ENCODE peak calls at places on chromosome 7, in nine cellular contexts. Y, X, A, T, V, W, B, G and Z are unnamed samples. For H3K4me1, the result is how much of the 10 kb centered on the place peaks cover.

GRCh38 chr7:69256634-69257081 is 341.6 kb upstream of the AUTS2 start:
- DNase-seq in G (no peak), W (no peak), Y (peak), V (peak), T (no peak), X (no peak), B (peak), A (no peak), Z (peak)

GRCh38 chr7:33428415-33428814 is 299.1 kb downstream of the BBS9 start:
- DNase-seq in X (no peak), W (no peak), Y (no peak), G (no peak), T (no peak), V (no peak), B (no peak), A (no peak), Z (no peak)

GRCh38 chr7:152674860-152675760 is 831 bp downstream of the XRCC2 start:
- DNase-seq in A (peak), X (peak), V (no peak), W (peak), B (no peak), G (peak), T (no peak), Y (no peak), Z (no peak)

GRCh38 chr7:12719141-12719919 is 31.9 kb downstream of the ARL4A start:
- DNase-seq in G (peak), X (no peak), V (no peak), B (no peak), A (no peak), W (no peak), T (no peak), Y (peak), Z (no peak)

GRCh38 chr7:121012170-121012874 is 23.8 kb downstream of the CPED1 start:
- DNase-seq in Y (no peak), A (no peak), G (no peak), V (no peak), B (no peak), X (no peak), T (no peak), W (no peak), Z (no peak)

GRCh38 chr7:43625453-43625852 is 42.5 kb downstream of the STK17A start:
- DNase-seq in T (no peak), G (no peak), V (no peak), A (no peak), B (no peak), X (no peak), Y (no peak), W (no peak), Z (no peak)

GRCh38 chr7:5695037-5695708 is 86.3 kb downstream of the RNF216 start:
- DNase-seq in V (no peak), B (no peak), T (no peak), A (no peak), G (no peak), X (no peak), W (no peak), Y (peak), Z (no peak)

GRCh38 chr7:73799282-73800141 is 29.4 kb upstream of the CLDN3 start:
- DNase-seq in A (no peak), B (peak), G (no peak), W (no peak), Y (no peak), X (no peak), T (no peak), V (no peak), Z (no peak)

GRCh38 chr7:4739528-4739992 is 35.9 kb upstream of the AP5Z1 start:
- DNase-seq in V (no peak), X (no peak), W (peak), G (peak), B (no peak), A (peak), T (no peak), Y (peak), Z (no peak)

GRCh38 chr7:159086301-159086925 is 58.3 kb downstream of the VIPR2 start:
- DNase-seq in W (no peak), Y (no peak), T (no peak), B (peak), A (no peak), G (no peak), X (no peak), V (no peak), Z (no peak)

GRCh38 chr7:154353385-154353784 is 301.2 kb downstream of the DPP6 start:
- DNase-seq in V (no peak), B (no peak), Y (no peak), W (peak), X (no peak), G (no peak), T (no peak), A (peak), Z (no peak)

GRCh38 chr7:4944939-4945338 is 14.0 kb downstream of the MMD2 start:
- DNase-seq in G (no peak), W (no peak), A (no peak), B (no peak), T (no peak), Y (no peak), V (no peak), X (no peak), Z (no peak)

GRCh38 chr7:40966693-40967092 is 736.2 kb downstream of the INHBA start:
- DNase-seq in G (no peak), A (no peak), Y (no peak), X (no peak), B (no peak), W (no peak), V (no peak), T (no peak), Z (no peak)

GRCh38 chr7:1850976-1851571 is 181.0 kb downstream of the ELFN1 start:
- DNase-seq in W (no peak), G (no peak), B (no peak), T (no peak), A (peak), X (no peak), Y (no peak), V (no peak), Z (peak)
- H3K4me1 ChIP-seq in W (under half), G (under half), B (under half), T (under half), A (under half), X (under half), Y (under half), V (under half), Z (under half)

DNA sequence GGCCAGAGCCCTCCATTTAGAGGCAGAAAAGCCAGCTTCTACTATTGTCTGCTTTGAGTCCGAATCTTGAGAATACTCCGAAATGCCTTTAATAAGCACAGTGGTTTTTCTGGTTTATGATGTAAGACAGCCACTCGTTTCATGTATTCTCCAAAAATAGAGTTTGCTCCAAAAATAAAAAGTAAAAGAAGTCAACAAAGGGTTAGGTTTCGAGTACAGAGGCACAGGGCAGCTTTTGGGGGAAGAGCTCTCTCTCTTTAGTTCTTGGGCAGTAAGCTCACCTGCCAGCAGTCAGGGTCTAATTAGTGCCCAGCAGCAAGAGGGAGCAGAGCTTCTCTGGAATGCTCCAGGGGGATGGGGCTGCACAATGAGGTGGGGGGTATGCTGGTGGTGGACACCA is 20.2 kb downstream of the CREB3L2 start:
- DNase-seq in T (no peak), W (peak), G (no peak), V (no peak), X (no peak), Y (no peak), B (no peak), A (no peak), Z (no peak)
- H3K4me3 ChIP-seq in T (no peak), W (no peak), G (no peak), V (no peak), X (no peak), Y (no peak), B (no peak), A (no peak), Z (no peak)

DNA sequence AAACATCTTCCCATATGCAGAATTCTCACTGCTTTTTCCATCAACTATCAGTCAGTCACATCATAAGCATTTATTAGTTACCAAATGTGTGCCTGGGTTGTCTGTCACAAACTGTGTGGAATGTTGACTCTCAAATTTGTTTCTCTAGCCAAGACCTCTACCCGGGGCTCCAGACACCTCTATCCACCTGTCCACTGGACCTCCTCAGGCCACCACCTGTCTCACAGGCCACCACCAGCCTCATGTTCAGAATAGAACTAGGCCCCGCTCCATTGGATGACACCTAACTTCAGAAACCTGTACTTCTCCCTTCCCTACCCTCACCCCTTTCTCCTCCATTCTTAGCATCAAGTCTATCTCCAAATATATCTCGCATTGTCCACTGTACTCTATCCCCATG is 176.9 kb downstream of the CHN2 start:
- DNase-seq in Y (no peak), B (no peak), A (no peak), G (no peak), V (no peak), T (no peak), X (no peak), W (no peak), Z (no peak)
- H3K4me1 ChIP-seq in Y (under half), B (under half), A (under half), G (under half), V (under half), T (under half), X (under half), W (under half), Z (under half)

GRCh38 chr7:32058017-32058416 is 12.2 kb downstream of the PDE1C start:
- DNase-seq in Y (no peak), G (no peak), A (no peak), W (no peak), V (no peak), T (no peak), B (no peak), X (no peak), Z (no peak)

GRCh38 chr7:32062150-32062549 is 8.1 kb downstream of the PDE1C start:
- DNase-seq in W (peak), V (no peak), Y (peak), T (peak), A (peak), G (peak), B (peak), X (peak), Z (peak)

GRCh38 chr7:32061346-32061745 is 8.9 kb downstream of the PDE1C start:
- DNase-seq in Y (no peak), W (no peak), B (no peak), X (no peak), A (no peak), G (no peak), V (no peak), T (no peak), Z (no peak)

GRCh38 chr7:32056767-32057166 is 13.4 kb downstream of the PDE1C start:
- DNase-seq in A (no peak), W (no peak), V (no peak), B (no peak), G (no peak), Y (no peak), X (no peak), T (no peak), Z (no peak)

DNA sequence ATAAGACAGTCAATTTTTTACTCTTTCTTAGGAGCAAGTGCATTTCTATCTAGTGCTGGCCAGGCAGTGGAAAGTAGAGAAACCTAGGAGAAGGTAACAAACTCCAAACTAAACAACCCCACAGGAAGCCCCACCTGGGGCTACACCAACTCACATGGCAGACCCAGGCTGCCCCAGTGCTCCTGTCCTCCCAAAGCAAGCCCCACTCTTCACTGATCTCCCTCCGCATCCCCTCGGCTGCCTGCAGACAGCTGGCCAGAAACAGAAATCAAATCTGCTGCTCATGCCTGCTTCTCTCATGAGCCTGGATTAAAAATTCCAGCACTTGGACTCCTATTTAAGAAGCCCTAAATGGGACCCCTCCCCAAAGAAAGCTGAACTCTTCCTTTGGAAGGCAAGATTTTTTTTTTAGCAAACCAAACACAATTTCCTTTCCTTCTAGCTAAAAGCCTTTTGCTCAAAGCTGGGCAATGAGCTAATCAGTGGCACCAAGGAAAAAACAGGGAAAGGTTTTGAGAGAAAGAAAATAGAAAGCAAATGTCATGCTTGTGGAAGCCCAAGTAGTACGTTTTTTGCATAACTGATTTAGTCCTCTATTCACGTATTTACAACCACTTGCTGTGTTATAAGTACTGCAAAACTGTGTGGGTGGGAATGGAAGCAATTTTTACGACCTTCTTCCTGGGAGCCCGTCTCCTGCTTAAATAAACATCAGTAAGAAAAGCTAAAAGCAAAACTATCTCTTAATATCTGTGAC is 10.7 kb downstream of the PDE1C start:
- DNase-seq in A (no peak), X (peak), T (no peak), B (no peak), Y (no peak), W (no peak), V (no peak), G (no peak), Z (no peak)
- H3K4me3 ChIP-seq in A (no peak), X (no peak), T (peak), B (no peak), Y (peak), W (no peak), V (peak), G (no peak), Z (no peak)